ENCODE peak calls at places on chromosomes 12 and 14, in nine cellular contexts. H, D, B, M, J, C, Y, V and A are unnamed samples.

GRCh38 chr12:115859231-115859630 is 418.3 kb downstream of the MED13L start:
- DNase-seq in B (no peak), D (no peak), V (no peak), H (no peak), C (no peak), M (no peak), J (no peak), Y (no peak), A (no peak)

GRCh38 chr14:50658203-50658602 is 9.9 kb downstream of the SAV1 start:
- DNase-seq in M (no peak), D (no peak), H (no peak), Y (no peak), C (peak; percentile 80), V (no peak), B (peak; percentile 43), J (no peak), A (no peak)

GRCh38 chr12:101040936-101041335 is 169.1 kb downstream of the SLC5A8 start:
- DNase-seq in B (no peak), J (no peak), M (no peak), D (no peak), C (peak; percentile 29), Y (no peak), V (no peak), H (no peak), A (no peak)

GRCh38 chr14:20477211-20477876 is 8.1 kb downstream of the PNP start:
- DNase-seq in D (no peak), C (peak; percentile 39), B (peak; percentile 73), J (no peak), Y (no peak), V (no peak), M (no peak), H (no peak), A (peak; percentile 49)

GRCh38 chr12:22103418-22103817 is 57.4 kb downstream of the CMAS start:
- DNase-seq in C (no peak), Y (no peak), M (no peak), H (no peak), V (no peak), D (no peak), B (no peak), J (no peak), A (no peak)

GRCh38 chr12:54958048-54958658 is 26.4 kb downstream of the TESPA1 start:
- DNase-seq in M (peak; percentile 29), H (peak; percentile 76), J (peak; percentile 27), V (peak; percentile 61), C (peak; percentile 77), Y (peak; percentile 63), B (peak; percentile 42), D (peak; percentile 25), A (peak; percentile 41)

GRCh38 chr14:33061667-33062325 is 123.1 kb downstream of the NPAS3 start:
- DNase-seq in H (no peak), M (no peak), B (no peak), D (no peak), V (no peak), J (no peak), Y (no peak), C (no peak), A (no peak)

GRCh38 chr12:90100619-90101018 is 392.0 kb upstream of the ATP2B1 start:
- DNase-seq in C (no peak), J (no peak), H (no peak), M (no peak), Y (no peak), B (no peak), V (no peak), D (no peak), A (no peak)

GRCh38 chr12:53320352-53321195 is 836 bp downstream of the AAAS start:
- DNase-seq in V (peak; percentile 45), H (no peak), J (no peak), Y (no peak), B (no peak), M (no peak), C (peak; percentile 64), D (no peak), A (no peak)

GRCh38 chr14:32224731-32225377 is 21.8 kb upstream of the RNU6-8 start:
- DNase-seq in H (no peak), M (no peak), J (peak; percentile 14), B (no peak), C (peak; percentile 83), V (peak; percentile 60), D (no peak), Y (peak; percentile 69), A (peak; percentile 87)

GRCh38 chr12:113185180-113186032 is at the start of the genes DDX54 and RITA1:
- DNase-seq in Y (peak; percentile 81), B (peak; percentile 86), V (peak; percentile 86), C (peak; percentile 86), J (peak; percentile 96), H (peak; percentile 69), D (peak; percentile 86), M (peak; percentile 85), A (peak; percentile 90)

GRCh38 chr12:50050410-50051280 is 6.8 kb upstream of the ASIC1 start:
- DNase-seq in C (peak; percentile 75), M (peak; percentile 57), J (peak; percentile 91), V (peak; percentile 39), B (peak; percentile 69), D (peak; percentile 79), H (no peak), Y (peak; percentile 74), A (peak; percentile 42)

GRCh38 chr14:84976805-84977204 is 553.1 kb upstream of the FLRT2 start:
- DNase-seq in H (no peak), M (no peak), J (no peak), Y (no peak), B (no peak), V (no peak), C (no peak), D (no peak), A (no peak)

GRCh38 chr14:98120831-98121464 is 1151.0 kb downstream of the BCL11B start:
- DNase-seq in D (no peak), Y (no peak), J (no peak), M (no peak), V (no peak), H (no peak), C (no peak), B (no peak), A (no peak)

GRCh38 chr12:90712671-90713070 is 242.3 kb downstream of the CCER1 start:
- DNase-seq in M (no peak), Y (no peak), B (no peak), H (no peak), J (no peak), V (no peak), D (no peak), C (no peak), A (no peak)

GRCh38 chr12:98403936-98404335 is 111.5 kb upstream of the TMPO start:
- DNase-seq in C (no peak), M (no peak), H (no peak), B (no peak), Y (no peak), J (no peak), V (no peak), D (no peak), A (no peak)

GRCh38 chr12:5201554-5202243 is 158.0 kb downstream of the KCNA5 start:
- DNase-seq in J (peak; percentile 51), V (peak; percentile 31), H (no peak), Y (peak; percentile 96), B (no peak), D (no peak), C (no peak), M (no peak), A (peak; percentile 78)

GRCh38 chr12:46207644-46208043 is 61.2 kb downstream of the SLC38A1 start:
- DNase-seq in Y (no peak), B (no peak), D (no peak), J (no peak), H (no peak), C (no peak), M (no peak), V (no peak), A (no peak)

GRCh38 chr14:58149196-58149595 is 2.8 kb downstream of the ARMH4 start:
- DNase-seq in M (no peak), Y (no peak), B (no peak), D (no peak), H (no peak), C (no peak), V (no peak), J (peak; percentile 57), A (no peak)

GRCh38 chr14:55065411-55065810 is 14.0 kb downstream of the MAPK1IP1L start:
- DNase-seq in B (no peak), Y (no peak), D (no peak), C (no peak), V (no peak), H (no peak), M (no peak), J (no peak), A (no peak)
- H3K36me3 ChIP-seq in B (peaks cover 11% of the 10 kb centered on the region), Y (peaks cover 54% of the 10 kb centered on the region), D (no peaks in the 10 kb centered on the region), C (peaks cover 56% of the 10 kb centered on the region), V (no peaks in the 10 kb centered on the region), H (no peaks in the 10 kb centered on the region), M (peaks cover 26% of the 10 kb centered on the region), J (peaks cover 15% of the 10 kb centered on the region), A (peaks cover 44% of the 10 kb centered on the region)

DNA sequence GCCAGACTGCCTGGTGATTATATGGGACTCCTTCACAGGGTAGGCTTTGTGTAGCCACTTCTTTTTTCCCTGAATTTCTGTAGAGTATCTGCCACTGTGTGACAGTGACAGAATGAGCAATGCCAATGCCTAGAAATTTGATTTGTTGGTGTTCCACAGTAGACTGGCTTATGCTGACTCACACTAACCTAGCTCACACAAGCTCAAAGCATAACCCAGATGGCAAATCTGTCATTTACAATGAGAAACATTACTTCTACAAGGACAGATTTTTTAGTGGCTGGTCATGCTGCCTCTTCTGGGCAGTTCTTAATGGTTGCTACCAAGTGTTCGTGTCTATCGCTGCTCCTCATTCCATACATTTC is 15.9 kb downstream of the CFAP251 start:
- DNase-seq in J (no peak), B (no peak), Y (no peak), H (no peak), D (no peak), V (no peak), M (no peak), C (no peak), A (no peak)
- H3K36me3 ChIP-seq in J (no peaks in the 10 kb centered on the region), B (no peaks in the 10 kb centered on the region), Y (no peaks in the 10 kb centered on the region), H (no peaks in the 10 kb centered on the region), D (no peaks in the 10 kb centered on the region), V (no peaks in the 10 kb centered on the region), M (no peaks in the 10 kb centered on the region), C (no peaks in the 10 kb centered on the region), A (no peaks in the 10 kb centered on the region)

GRCh38 chr12:64433915-64434314 is 18.0 kb upstream of the TBK1 start:
- DNase-seq in C (no peak), M (no peak), B (no peak), J (no peak), Y (no peak), V (no peak), H (no peak), D (no peak), A (no peak)
- H3K36me3 ChIP-seq in C (peaks cover 97% of the 10 kb centered on the region), M (peaks cover 75% of the 10 kb centered on the region), B (peaks cover 55% of the 10 kb centered on the region), J (peaks cover 62% of the 10 kb centered on the region), Y (peaks cover 83% of the 10 kb centered on the region), V (no peaks in the 10 kb centered on the region), H (peaks cover 41% of the 10 kb centered on the region), D (no peaks in the 10 kb centered on the region), A (peaks cover 98% of the 10 kb centered on the region)

GRCh38 chr14:69114763-69115162 is 38.2 kb downstream of the DCAF5 start:
- DNase-seq in V (no peak), H (no peak), B (no peak), J (no peak), M (no peak), D (no peak), Y (no peak), C (no peak), A (no peak)
- H3K36me3 ChIP-seq in V (no peaks in the 10 kb centered on the region), H (no peaks in the 10 kb centered on the region), B (peaks cover 31% of the 10 kb centered on the region), J (peaks cover 5% of the 10 kb centered on the region), M (peaks cover 29% of the 10 kb centered on the region), D (no peaks in the 10 kb centered on the region), Y (peaks cover 27% of the 10 kb centered on the region), C (peaks cover 48% of the 10 kb centered on the region), A (peaks cover 7% of the 10 kb centered on the region)

GRCh38 chr12:95506707-95507523 is 33.0 kb downstream of the METAP2 start:
- DNase-seq in Y (no peak), C (peak; percentile 52), M (no peak), J (no peak), D (no peak), B (no peak), V (no peak), H (no peak), A (no peak)
- H3K36me3 ChIP-seq in Y (peaks cover 75% of the 10 kb centered on the region), C (peaks cover 57% of the 10 kb centered on the region), M (peaks cover 24% of the 10 kb centered on the region), J (peaks cover 21% of the 10 kb centered on the region), D (no peaks in the 10 kb centered on the region), B (peaks cover 31% of the 10 kb centered on the region), V (no peaks in the 10 kb centered on the region), H (peaks cover 14% of the 10 kb centered on the region), A (peaks cover 64% of the 10 kb centered on the region)